ENCODE peak calls at places on chromosome 16, in nine cellular contexts. S is fibroblast of lung, A is tibial artery, F is mucosa of descending colon, B is SJSA1, J is MM.1S, L is right lobe of liver, D is ovary, G is ascending aorta. P is an unnamed sample. For H3K4me1, the result is how much of the 10 kb centered on the place peaks cover.

GRCh38 chr16:3829631-3830536 is 50.6 kb downstream of the CREBBP start:
- DNase-seq in S (no peak), A (no peak), F (no peak), B (no peak), J (no peak), L (no peak), D (no peak), G (no peak), P (no peak)

GRCh38 chr16:28597692-28598261 is 927 bp upstream of the SULT1A2 start:
- DNase-seq in S (no peak), A (no peak), F (peak), B (no peak), J (peak), L (no peak), D (no peak), G (no peak), P (no peak)

GRCh38 chr16:21300309-21301167 is 22.4 kb upstream of the CRYM start:
- DNase-seq in S (peak), A (peak), F (peak), B (peak), J (peak), L (peak), D (peak), G (peak), P (peak)

GRCh38 chr16:18839555-18839954 is 38.2 kb upstream of the ARL6IP1 start:
- DNase-seq in S (no peak), A (no peak), F (peak), B (no peak), J (no peak), L (peak), D (no peak), G (no peak), P (no peak)

GRCh38 chr16:76729525-76729924 is 452.3 kb downstream of the CNTNAP4 start:
- DNase-seq in S (peak), A (no peak), F (no peak), B (no peak), J (no peak), L (no peak), D (no peak), G (no peak), P (no peak)

GRCh38 chr16:982152-983043 is 828 bp downstream of the SOX8 start:
- DNase-seq in S (no peak), A (no peak), F (no peak), B (no peak), J (no peak), L (no peak), D (no peak), G (no peak), P (no peak)

GRCh38 chr16:71854369-71854948 is 8.7 kb downstream of the ATXN1L start:
- DNase-seq in S (no peak), A (no peak), F (no peak), B (no peak), J (no peak), L (no peak), D (no peak), G (no peak), P (no peak)

GRCh38 chr16:85284138-85284897 is 172.0 kb upstream of the CIBAR2 start:
- DNase-seq in S (no peak), A (no peak), F (no peak), B (no peak), J (no peak), L (no peak), D (no peak), G (no peak), P (no peak)

GRCh38 chr16:67470314-67470713 is 10.6 kb downstream of the ATP6V0D1 start:
- DNase-seq in S (no peak), A (peak), F (peak), B (no peak), J (no peak), L (peak), D (peak), G (no peak), P (no peak)

GRCh38 chr16:4859190-4859899 is 12.1 kb downstream of the UBN1 start:
- DNase-seq in S (no peak), A (no peak), F (no peak), B (no peak), J (no peak), L (no peak), D (no peak), G (no peak), P (no peak)

GRCh38 chr16:11797957-11798299 is 870 bp upstream of the ZC3H7A start:
- DNase-seq in S (no peak), A (no peak), F (no peak), B (no peak), J (peak), L (no peak), D (no peak), G (no peak), P (no peak)

GRCh38 chr16:19437280-19437679 is 19.6 kb downstream of the TMC5 start:
- DNase-seq in S (no peak), A (no peak), F (peak), B (no peak), J (no peak), L (no peak), D (no peak), G (no peak), P (no peak)

GRCh38 chr16:19344224-19344801 is 58.8 kb downstream of the CLEC19A start:
- DNase-seq in S (no peak), A (no peak), F (no peak), B (no peak), J (no peak), L (no peak), D (no peak), G (no peak), P (no peak)

GRCh38 chr16:68740628-68741346 is 3.7 kb downstream of the CDH1 start:
- DNase-seq in S (no peak), A (no peak), F (no peak), B (no peak), J (no peak), L (no peak), D (no peak), G (no peak), P (no peak)

GRCh38 chr16:67249762-67250327 is 1.1 kb downstream of the SLC9A5 start:
- DNase-seq in S (no peak), A (no peak), F (no peak), B (no peak), J (no peak), L (peak), D (no peak), G (no peak), P (no peak)

GRCh38 chr16:86020971-86021370 is 122.0 kb downstream of the IRF8 start:
- DNase-seq in S (no peak), A (peak), F (no peak), B (no peak), J (no peak), L (no peak), D (no peak), G (no peak), P (no peak)

GRCh38 chr16:85936761-85937343 is 37.9 kb downstream of the IRF8 start:
- DNase-seq in S (no peak), A (no peak), F (no peak), B (no peak), J (no peak), L (no peak), D (no peak), G (no peak), P (no peak)

GRCh38 chr16:1941162-1941923 is 1.7 kb downstream of the MSRB1 start:
- DNase-seq in S (peak), A (peak), F (no peak), B (no peak), J (no peak), L (peak), D (no peak), G (no peak), P (no peak)

GRCh38 chr16:73878616-73879015 is 418.0 kb upstream of the PSMD7 start:
- DNase-seq in S (peak), A (no peak), F (peak), B (no peak), J (peak), L (no peak), D (no peak), G (no peak), P (no peak)

GRCh38 chr16:30658731-30659506 is 688 bp downstream of the FBRS start:
- DNase-seq in S (peak), A (peak), F (no peak), B (no peak), J (peak), L (peak), D (peak), G (peak), P (peak)

GRCh38 chr16:2970563-2970962 is 1.4 kb downstream of the PAQR4 start:
- DNase-seq in S (no peak), A (no peak), F (no peak), B (no peak), J (no peak), L (no peak), D (no peak), G (no peak), P (no peak)

GRCh38 chr16:83842755-83843507 is 35.2 kb downstream of the HSBP1 start:
- DNase-seq in S (no peak), A (no peak), F (no peak), B (no peak), J (no peak), L (no peak), D (no peak), G (no peak), P (no peak)

GRCh38 chr16:12815361-12815760 is 11.7 kb upstream of the CPPED1 start:
- DNase-seq in S (no peak), A (no peak), F (no peak), B (no peak), J (no peak), L (no peak), D (no peak), G (no peak), P (no peak)

GRCh38 chr16:75222271-75222783 is 3.5 kb downstream of the CTRB1 start:
- DNase-seq in S (no peak), A (peak), F (no peak), B (no peak), J (no peak), L (no peak), D (no peak), G (no peak), P (peak)

GRCh38 chr16:21946889-21947635 is 6.1 kb upstream of the UQCRC2 start:
- DNase-seq in S (no peak), A (no peak), F (no peak), B (no peak), J (peak), L (no peak), D (no peak), G (no peak), P (no peak)

GRCh38 chr16:89452925-89453324 is 37.4 kb downstream of the ANKRD11 start:
- DNase-seq in S (no peak), A (no peak), F (no peak), B (no peak), J (no peak), L (no peak), D (no peak), G (no peak), P (no peak)
- H3K4me1 ChIP-seq in S (under half), A (under half), F (under half), B (under half), J (under half), L (under half), D (under half), G (under half), P (under half)

DNA sequence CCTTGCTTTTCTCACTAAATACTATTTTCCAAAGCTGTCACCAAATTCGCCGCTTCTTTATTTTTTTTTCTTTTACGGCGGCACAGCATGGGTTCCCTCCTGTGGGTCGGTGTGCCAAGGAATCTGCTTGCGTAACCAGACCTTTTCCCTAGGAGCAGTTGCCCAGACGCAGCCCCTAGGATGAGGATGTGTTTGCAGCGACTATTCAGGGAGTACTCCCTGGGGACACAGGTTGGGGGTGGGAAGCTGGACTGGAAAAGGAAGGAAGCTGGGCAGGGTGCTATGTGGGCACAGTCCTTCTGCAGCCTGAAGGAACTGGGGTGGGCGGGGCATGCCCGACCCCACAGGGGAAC is 49.0 kb upstream of the ZCCHC14 start:
- DNase-seq in S (no peak), A (peak), F (no peak), B (no peak), J (no peak), L (no peak), D (no peak), G (no peak), P (no peak)
- H3K4me1 ChIP-seq in S (under half), A (under half), F (under half), B (under half), J (under half), L (under half), D (under half), G (under half), P (under half)

DNA sequence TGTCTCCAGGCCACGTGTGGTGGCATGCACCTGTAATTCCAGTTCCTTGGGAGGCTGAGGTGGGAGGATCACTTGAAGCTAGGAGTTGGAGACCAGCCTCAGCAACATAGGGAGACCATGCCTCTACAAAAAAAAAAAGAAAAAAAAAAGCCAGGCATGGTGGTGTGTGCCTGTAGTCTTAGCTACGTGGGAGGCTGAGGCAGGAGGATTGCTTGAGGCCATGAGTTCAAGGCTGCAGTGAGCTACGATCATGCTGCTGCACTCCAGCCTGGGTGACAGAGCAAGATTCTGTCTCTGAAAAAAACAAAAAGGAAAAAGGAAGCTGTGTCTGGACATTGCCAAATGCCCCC is 103.9 kb downstream of the CMIP start:
- DNase-seq in S (no peak), A (no peak), F (no peak), B (no peak), J (no peak), L (no peak), D (no peak), G (no peak), P (no peak)
- H3K4me1 ChIP-seq in S (under half), A (under half), F (under half), B (under half), J (under half), L (half or more), D (under half), G (under half), P (under half)

DNA sequence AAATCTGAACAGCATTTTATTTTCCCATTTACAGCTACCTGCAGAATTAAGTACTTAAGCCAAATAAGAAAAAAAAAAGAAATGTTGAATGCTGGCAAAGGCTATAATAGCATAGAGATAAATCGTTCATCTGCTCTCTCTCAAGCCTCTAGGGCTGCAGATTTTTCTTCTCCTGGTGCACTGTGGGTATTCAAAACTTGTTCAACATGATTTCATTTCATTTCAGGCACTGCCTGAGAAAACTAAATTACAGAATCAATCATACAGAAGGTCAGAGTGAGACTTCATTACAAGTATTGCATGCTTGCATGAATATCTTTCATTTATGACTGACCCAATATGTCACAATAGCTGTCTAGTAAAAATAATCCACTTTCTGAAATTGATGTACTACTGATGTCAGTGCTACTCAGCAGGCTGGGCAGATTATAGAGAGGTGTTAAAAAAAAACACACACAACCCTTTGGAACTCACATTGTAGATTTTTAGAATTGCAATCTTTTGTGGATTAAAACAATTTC is 86.2 kb downstream of the TOX3 start:
- DNase-seq in S (no peak), A (no peak), F (no peak), B (no peak), J (no peak), L (no peak), D (no peak), G (no peak), P (no peak)
- H3K4me1 ChIP-seq in S (under half), A (under half), F (under half), B (under half), J (under half), L (under half), D (under half), G (under half), P (under half)

P was measured in uterus.